ENCODE peak calls at places on chromosomes 5 and 9, in six cellular contexts. D, P, B, R, N and C are unnamed samples.

GRCh38 chr5:108567429-108567828 is 180.3 kb upstream of the FER start:
- DNase-seq in D (no peak), P (no peak), B (no peak), R (no peak), N (no peak), C (no peak)

GRCh38 chr5:114223866-114224265 is 138.0 kb upstream of the KCNN2 start:
- DNase-seq in D (no peak), P (no peak), B (no peak), R (no peak), N (no peak), C (no peak)

GRCh38 chr5:145104106-145104505 is 731.0 kb downstream of the PRELID2 start:
- DNase-seq in D (no peak), P (no peak), B (no peak), R (no peak), N (no peak), C (no peak)

GRCh38 chr9:71446499-71447411 is 321.6 kb downstream of the CEMIP2 start:
- DNase-seq in D (peak), P (peak), B (peak), R (no peak), N (peak), C (no peak)

GRCh38 chr5:82092-82491 is 9.9 kb upstream of the PLEKHG4B start:
- DNase-seq in D (no peak), P (no peak), B (no peak), R (no peak), N (no peak), C (no peak)

GRCh38 chr5:143061161-143061945 is 291.2 kb downstream of the ARHGAP26 start:
- DNase-seq in D (no peak), P (no peak), B (no peak), R (no peak), N (peak), C (no peak)

GRCh38 chr5:158287643-158288228 is 428.8 kb upstream of the CLINT1 start:
- DNase-seq in D (no peak), P (no peak), B (peak), R (no peak), N (peak), C (no peak)

GRCh38 chr5:173452098-173452497 is 123.9 kb upstream of the STC2 start:
- DNase-seq in D (peak), P (no peak), B (no peak), R (peak), N (no peak), C (peak)

GRCh38 chr5:58921106-58921505 is 338.2 kb downstream of the RAB3C start:
- DNase-seq in D (no peak), P (no peak), B (no peak), R (no peak), N (no peak), C (no peak)

GRCh38 chr5:144133050-144133633 is 37.3 kb downstream of the YIPF5 start:
- DNase-seq in D (no peak), P (no peak), B (no peak), R (no peak), N (no peak), C (no peak)

GRCh38 chr9:91422832-91423711 is 560 bp downstream of the NFIL3 start:
- DNase-seq in D (peak), P (peak), B (peak), R (peak), N (peak), C (peak)

GRCh38 chr5:168324864-168325615 is 33.6 kb downstream of the WWC1 start:
- DNase-seq in D (no peak), P (no peak), B (no peak), R (no peak), N (no peak), C (peak)

GRCh38 chr9:117091529-117091928 is 323.3 kb downstream of the ASTN2 start:
- DNase-seq in D (no peak), P (no peak), B (no peak), R (no peak), N (no peak), C (no peak)

GRCh38 chr5:33888582-33888981 is 3.2 kb downstream of the ADAMTS12 start:
- DNase-seq in D (no peak), P (no peak), B (no peak), R (no peak), N (no peak), C (no peak)

GRCh38 chr9:92328225-92328624 is 2.5 kb downstream of the CENPP start:
- DNase-seq in D (no peak), P (no peak), B (no peak), R (no peak), N (no peak), C (no peak)

GRCh38 chr9:123269316-123269715 is 930 bp upstream of the STRBP start:
- DNase-seq in D (no peak), P (no peak), B (no peak), R (no peak), N (no peak), C (no peak)

GRCh38 chr5:78519198-78519941 is 129.2 kb downstream of the LHFPL2 start:
- DNase-seq in D (no peak), P (no peak), B (peak), R (no peak), N (no peak), C (no peak)

GRCh38 chr5:66554211-66554610 is 42.0 kb upstream of the MAST4 start:
- DNase-seq in D (no peak), P (no peak), B (peak), R (no peak), N (no peak), C (peak)

GRCh38 chr9:9122230-9122875 is 1322.8 kb upstream of the DMAC1 start:
- DNase-seq in D (no peak), P (no peak), B (no peak), R (no peak), N (no peak), C (no peak)

GRCh38 chr5:17127743-17128231 is 89.6 kb upstream of the BASP1 start:
- DNase-seq in D (no peak), P (no peak), B (no peak), R (no peak), N (no peak), C (no peak)

GRCh38 chr5:155085282-155085990 is 71.9 kb downstream of the KIF4B start:
- DNase-seq in D (no peak), P (no peak), B (no peak), R (no peak), N (no peak), C (peak)

GRCh38 chr5:34001231-34001935 is 6.5 kb downstream of the AMACR start:
- DNase-seq in D (no peak), P (no peak), B (peak), R (no peak), N (peak), C (no peak)

GRCh38 chr9:13770956-13771355 is 491.5 kb upstream of the MPDZ start:
- DNase-seq in D (no peak), P (no peak), B (no peak), R (no peak), N (no peak), C (no peak)

GRCh38 chr5:8844847-8845246 is 701.0 kb downstream of the SEMA5A start:
- DNase-seq in D (no peak), P (no peak), B (no peak), R (no peak), N (no peak), C (peak)

GRCh38 chr5:74107899-74108298 is 481.9 kb downstream of the ARHGEF28 start:
- DNase-seq in D (peak), P (no peak), B (no peak), R (peak), N (no peak), C (no peak)

GRCh38 chr5:157535042-157535865 is 40.3 kb downstream of the ADAM19 start:
- DNase-seq in D (peak), P (no peak), B (no peak), R (peak), N (no peak), C (peak)

GRCh38 chr5:144421411-144421810 is 250.7 kb downstream of the KCTD16 start:
- DNase-seq in D (no peak), P (no peak), B (no peak), R (no peak), N (no peak), C (no peak)

GRCh38 chr5:58248221-58248620 is 211.7 kb downstream of the PLK2 start:
- DNase-seq in D (no peak), P (no peak), B (no peak), R (no peak), N (no peak), C (no peak)

GRCh38 chr5:108521841-108522506 is 140.1 kb upstream of the FBXL17 start:
- DNase-seq in D (no peak), P (no peak), B (no peak), R (no peak), N (no peak), C (no peak)

GRCh38 chr9:69097053-69097452 is 61.5 kb downstream of the FXN start:
- DNase-seq in D (no peak), P (no peak), B (no peak), R (no peak), N (peak), C (no peak)

GRCh38 chr5:135655326-135655725 is 76.5 kb upstream of the CXCL14 start:
- DNase-seq in D (no peak), P (no peak), B (no peak), R (no peak), N (no peak), C (no peak)

GRCh38 chr5:42648036-42648435 is 108.6 kb upstream of the CCDC152 start:
- DNase-seq in D (no peak), P (no peak), B (no peak), R (no peak), N (no peak), C (no peak)

GRCh38 chr5:133869675-133869978 is 98.8 kb downstream of the C5orf15 start:
- DNase-seq in D (peak), P (no peak), B (no peak), R (peak), N (peak), C (no peak)

GRCh38 chr5:149740866-149741459 is 10.9 kb downstream of the PPARGC1B start:
- DNase-seq in D (no peak), P (peak), B (no peak), R (no peak), N (no peak), C (no peak)

GRCh38 chr5:99141534-99142135 is 212.8 kb upstream of the CHD1 start:
- DNase-seq in D (no peak), P (no peak), B (no peak), R (no peak), N (no peak), C (no peak)

GRCh38 chr9:133944746-133945135 is 47.4 kb downstream of the VAV2 start:
- DNase-seq in D (no peak), P (peak), B (no peak), R (no peak), N (peak), C (peak)
- TF ChIP-seq POLR2A in D (no peak), P (no peak), B (no peak), R (no peak), N (no peak), C (no peak)

DNA sequence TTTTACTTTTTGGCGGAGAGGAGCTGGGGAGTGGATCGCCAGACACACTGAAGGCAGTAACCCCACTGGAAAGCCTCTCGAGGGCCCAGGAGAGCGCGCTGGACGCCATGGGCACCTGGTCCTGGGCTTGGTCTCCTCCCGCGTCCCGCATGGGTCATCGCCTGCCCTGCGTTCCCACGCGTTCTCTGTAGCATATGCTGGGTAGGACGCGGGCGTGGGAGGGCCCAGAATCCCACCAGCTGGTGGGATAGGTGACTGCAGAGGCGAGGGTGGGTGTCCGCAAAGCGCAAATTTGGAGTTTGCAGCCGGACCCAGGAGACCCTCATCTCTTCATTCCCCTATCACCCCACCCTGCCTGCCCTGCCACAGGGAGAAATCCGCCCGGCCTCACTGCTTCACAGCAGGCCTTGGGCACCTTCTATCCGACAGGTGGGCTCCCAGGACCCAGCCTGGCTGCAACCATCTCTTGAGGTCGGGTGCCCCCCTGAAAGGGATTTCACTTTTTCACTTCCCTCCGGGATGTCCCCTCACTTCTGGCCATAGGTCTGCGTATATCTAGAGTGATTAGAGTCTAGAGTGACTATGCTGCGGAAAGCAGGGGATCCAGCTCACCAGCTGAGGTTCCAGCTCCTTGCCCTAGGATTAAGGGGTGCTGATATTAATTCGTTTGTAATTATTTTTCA is 2.9 kb downstream of the DMRT2 start:
- DNase-seq in D (no peak), P (peak), B (no peak), R (no peak), N (no peak), C (no peak)
- H3K4me3 ChIP-seq in D (no peak), P (no peak), B (no peak), R (peak), N (no peak), C (no peak)

DNA sequence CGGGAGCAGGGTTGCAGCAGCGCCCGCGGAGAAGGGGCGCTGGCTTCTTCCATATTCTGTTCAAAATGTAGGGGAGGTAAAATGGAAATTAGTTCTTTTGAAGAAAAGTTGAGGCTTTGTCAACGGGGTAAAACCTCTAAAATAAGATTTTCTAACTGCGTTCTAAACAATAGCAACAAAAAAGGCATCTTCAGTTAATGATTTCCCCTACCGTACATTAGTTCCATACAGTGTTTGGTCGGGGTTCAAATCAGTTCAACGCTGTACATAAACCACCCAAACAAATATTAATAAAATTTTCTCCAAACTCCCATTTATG is 343 bp upstream of the FANCC start:
- DNase-seq in D (no peak), P (no peak), B (no peak), R (no peak), N (no peak), C (no peak)
- TF ChIP-seq POLR2A in D (no peak), P (no peak), B (no peak), R (no peak), N (no peak), C (no peak)

GRCh38 chr9:93390953-93391515 is 60.5 kb upstream of the FAM120A start:
- DNase-seq in D (no peak), P (no peak), B (peak), R (no peak), N (no peak), C (no peak)
- H3K4me3 ChIP-seq in D (no peak), P (no peak), B (no peak), R (no peak), N (no peak), C (no peak)

GRCh38 chr5:32604800-32605765 is 19.7 kb downstream of the SUB1 start:
- DNase-seq in D (no peak), P (no peak), B (no peak), R (no peak), N (no peak), C (no peak)
- TF ChIP-seq POLR2A in D (no peak), P (no peak), B (no peak), R (no peak), N (no peak), C (no peak)

DNA sequence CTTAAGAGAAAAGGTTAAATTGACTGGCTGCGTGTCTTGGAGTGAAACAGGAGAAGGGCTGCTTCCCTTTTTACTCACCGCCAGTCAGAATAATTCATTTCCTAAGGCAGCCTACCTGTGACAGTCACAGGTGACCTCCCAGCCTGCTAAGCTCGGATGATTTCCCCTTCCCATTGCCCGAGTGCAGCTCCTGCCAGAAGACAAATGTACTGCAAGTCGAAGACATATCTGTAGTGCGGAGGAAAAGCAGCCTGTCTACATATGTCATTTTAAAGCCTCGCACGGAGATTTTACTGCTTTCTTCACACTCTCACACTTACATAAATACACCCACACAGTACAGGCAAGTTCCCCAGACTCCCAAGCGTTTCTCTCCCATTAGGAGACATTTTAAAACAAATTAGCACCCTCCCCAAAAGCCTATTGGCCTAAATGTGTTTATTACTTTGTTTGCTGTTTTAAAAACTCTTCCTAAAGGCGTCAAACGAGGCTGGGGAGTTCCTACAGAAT is 665.7 kb upstream of the ZNF608 start:
- DNase-seq in D (no peak), P (no peak), B (peak), R (peak), N (peak), C (no peak)
- H3K4me3 ChIP-seq in D (peak), P (no peak), B (no peak), R (no peak), N (no peak), C (no peak)

DNA sequence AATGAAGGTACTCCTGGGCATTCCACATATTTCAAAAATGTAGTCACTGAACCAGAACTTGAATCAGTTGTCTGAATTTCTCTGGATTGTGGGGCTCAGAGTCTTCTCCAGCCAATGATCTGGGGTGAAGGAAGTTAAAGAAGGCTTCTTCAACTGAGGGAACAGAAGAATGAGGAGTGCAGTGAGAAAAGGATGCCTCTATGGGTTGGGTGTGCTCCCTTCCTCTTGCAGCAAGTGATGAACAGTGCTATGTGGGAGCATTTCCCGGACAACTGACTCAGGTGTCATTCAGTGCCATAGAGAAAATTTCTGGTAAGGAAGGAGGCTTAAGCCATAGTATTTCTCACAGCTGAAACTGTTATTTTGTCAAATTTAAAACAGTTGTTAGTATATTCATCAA is 7.9 kb downstream of the LNPEP start:
- DNase-seq in D (no peak), P (no peak), B (no peak), R (no peak), N (no peak), C (no peak)
- TF ChIP-seq POLR2A in D (no peak), P (no peak), B (no peak), R (no peak), N (no peak), C (no peak)

GRCh38 chr9:114370985-114371335 is 16.8 kb downstream of the AKNA start:
- DNase-seq in D (no peak), P (no peak), B (no peak), R (no peak), N (no peak), C (no peak)
- H3K4me3 ChIP-seq in D (no peak), P (no peak), B (no peak), R (no peak), N (no peak), C (no peak)